ENCODE peak calls at places on chromosomes 7 and 10, in four cellular contexts. E is endothelial cell of umbilical vein, I is H1, D is PC-9. K is an unnamed sample.

GRCh38 chr7:158530800-158531609 is 56.6 kb downstream of the PTPRN2 start:
- DNase-seq in D (no peak), E (no peak), I (no peak), K (no peak)

GRCh38 chr7:30470783-30471182 is 7.8 kb downstream of the NOD1 start:
- DNase-seq in D (no peak), I (no peak), E (peak), K (no peak)

GRCh38 chr10:102027261-102027660 is 28.7 kb downstream of the ARMH3 start:
- DNase-seq in D (no peak), I (no peak), E (no peak), K (no peak)

GRCh38 chr10:94075521-94075920 is 81.8 kb downstream of the PLCE1 start:
- DNase-seq in I (no peak), E (no peak), D (no peak), K (no peak)

GRCh38 chr7:41977165-41977651 is 259.8 kb downstream of the GLI3 start:
- DNase-seq in E (peak), I (no peak), D (no peak), K (peak)

GRCh38 chr7:155781433-155781832 is 30.8 kb downstream of the SHH start:
- DNase-seq in E (no peak), D (no peak), I (no peak), K (no peak)

GRCh38 chr7:68414631-68415425 is 1183.4 kb upstream of the AUTS2 start:
- DNase-seq in E (no peak), I (no peak), D (no peak), K (no peak)

GRCh38 chr7:2517004-2517403 is 2.6 kb upstream of the LFNG start:
- DNase-seq in D (peak), E (no peak), I (no peak), K (no peak)

GRCh38 chr10:70943806-70944466 is 55.6 kb upstream of the PCBD1 start:
- DNase-seq in I (no peak), E (no peak), D (no peak), K (no peak)

GRCh38 chr10:89426230-89426868 is 12.0 kb downstream of the IFIT5 start:
- DNase-seq in I (no peak), E (peak), D (no peak), K (peak)
- H3K4me2 ChIP-seq in I (no peak), E (no peak), D (no peak), K (no peak)

GRCh38 chr7:153886506-153887391 is 165.4 kb upstream of the DPP6 start:
- DNase-seq in I (no peak), D (no peak), E (no peak), K (no peak)
- TF ChIP-seq EZH2 in I (no peak), D (no peak), E (no peak), K (no peak)

DNA sequence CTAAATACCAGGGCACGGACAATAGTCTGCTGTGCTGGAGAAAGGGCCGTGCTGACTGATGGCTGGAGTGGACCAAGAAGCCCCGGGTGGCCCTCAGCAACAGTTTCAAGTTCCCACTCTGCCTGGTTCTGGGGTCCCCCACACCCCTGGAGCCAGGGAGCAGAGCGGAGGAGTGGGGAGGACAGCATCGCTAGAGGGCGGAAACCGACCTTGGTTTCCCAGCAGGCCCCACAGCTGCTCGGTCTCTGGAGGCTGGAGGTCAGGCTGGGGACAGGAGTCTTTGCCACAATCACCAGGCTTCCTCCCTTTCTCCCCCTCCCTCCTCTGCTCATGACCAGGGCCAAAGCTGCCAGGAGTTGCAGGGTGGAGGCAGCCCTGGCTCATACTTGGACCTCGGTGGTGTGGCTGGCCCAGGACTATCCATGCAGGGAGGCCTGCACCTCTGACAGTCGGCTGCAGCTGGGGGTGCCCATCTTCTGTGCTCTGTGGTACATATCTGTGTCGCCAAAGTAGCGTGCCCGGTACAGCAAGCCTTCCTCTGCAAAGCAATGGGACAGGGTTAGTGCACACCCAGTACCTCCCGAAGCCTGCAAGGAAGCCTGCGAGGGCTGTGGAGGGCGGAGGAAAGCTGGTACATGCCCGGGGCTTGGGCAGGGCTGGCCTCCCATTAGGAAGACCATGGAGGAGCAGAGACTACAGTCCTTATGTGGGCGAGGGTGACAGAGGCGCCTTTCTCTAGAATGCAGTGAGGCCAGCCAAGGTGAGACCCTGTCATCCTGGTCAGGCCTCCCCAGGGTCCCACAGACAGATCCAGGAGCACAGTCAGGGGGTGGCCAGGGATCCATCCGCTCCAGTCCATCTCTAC is 19.1 kb downstream of the DNAJB12 start:
- DNase-seq in D (no peak), I (no peak), E (peak), K (peak)
- TF ChIP-seq CTCF in D (no peak), I (no peak), E (no peak), K (peak)

DNA sequence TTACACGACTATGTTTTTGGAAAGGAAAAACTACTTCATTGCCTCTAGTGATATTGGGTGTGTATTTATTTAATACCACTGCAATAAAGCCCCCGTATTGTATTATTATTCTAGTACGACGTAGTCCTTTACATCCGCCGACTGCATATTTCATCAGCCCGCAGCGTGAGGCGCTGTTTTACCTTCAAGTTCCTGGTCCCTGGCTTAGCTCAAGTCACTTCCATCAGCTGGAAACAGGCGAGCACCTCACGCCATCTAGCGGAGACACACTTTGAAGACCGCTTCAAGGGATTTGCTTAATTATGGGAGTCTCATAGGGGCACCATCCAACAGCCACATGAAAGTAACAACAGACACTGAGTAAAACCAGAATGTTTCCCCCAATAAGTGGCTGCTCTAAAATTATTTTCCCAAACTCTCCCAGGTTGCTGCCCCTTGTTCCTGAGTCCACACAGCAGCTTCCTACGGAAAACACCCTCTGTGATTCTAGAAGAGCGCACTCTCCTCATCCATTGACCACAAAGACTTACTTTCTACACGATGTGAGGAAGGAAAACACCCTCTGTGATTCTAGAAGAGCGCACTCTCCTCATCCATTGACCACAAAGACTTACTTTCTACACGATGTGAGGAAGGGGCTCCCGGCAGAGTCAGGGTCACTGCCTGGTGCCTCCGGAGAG is 15.7 kb upstream of the ITIH2 start:
- DNase-seq in I (peak), E (peak), D (peak), K (peak)
- H3K4me2 ChIP-seq in I (no peak), E (no peak), D (peak), K (peak)

GRCh38 chr10:100736144-100736808 is 9.1 kb upstream of the PAX2 start:
- DNase-seq in D (no peak), I (no peak), E (no peak), K (no peak)

GRCh38 chr10:100735087-100735344 is 10.4 kb upstream of the PAX2 start:
- DNase-seq in D (no peak), E (no peak), I (no peak), K (no peak)

GRCh38 chr10:100735345-100736143 is 9.8 kb upstream of the PAX2 start:
- DNase-seq in D (no peak), E (no peak), I (no peak), K (no peak)

GRCh38 chr10:100733319-100733718 is 12.1 kb upstream of the PAX2 start:
- DNase-seq in E (no peak), I (no peak), D (no peak), K (no peak)

GRCh38 chr10:100734295-100735086 is 10.9 kb upstream of the PAX2 start:
- DNase-seq in I (no peak), E (no peak), D (no peak), K (no peak)
- TF ChIP-seq EZH2 in I (no peak), E (no peak), D (no peak), K (no peak)

K was measured in MM.1S.